ENCODE peak calls at places on chromosomes 7 and 10, in six cellular contexts. K is HS-27A, A is heart right ventricle, B is sigmoid colon, U is iPS DF 6.9, F is LoVo. E is an unnamed sample.
A peak's percentile ranks its signal among the peaks of the same experiment; 100 is the strongest.

GRCh38 chr10:61439058-61439607 is 14.0 kb downstream of the TMEM26 start:
- DNase-seq in U (no peak), K (no peak), A (no peak), B (no peak), F (no peak), E (no peak)

GRCh38 chr7:99380823-99381663 is 6.5 kb downstream of the ARPC1B start:
- DNase-seq in K (no peak), F (no peak), A (no peak), U (no peak), B (no peak), E (no peak)

GRCh38 chr7:139914306-139914747 is 85.3 kb downstream of the TBXAS1 start:
- DNase-seq in K (no peak), A (no peak), F (no peak), B (no peak), U (no peak), E (no peak)

GRCh38 chr7:31695856-31696255 is 8.8 kb downstream of the PPP1R17 start:
- DNase-seq in F (no peak), U (no peak), B (no peak), A (no peak), K (no peak), E (no peak)

GRCh38 chr7:110502893-110503465 is 587.9 kb upstream of the LRRN3 start:
- DNase-seq in F (no peak), K (no peak), U (no peak), A (no peak), B (no peak), E (no peak)

GRCh38 chr10:132662186-132662920 is 123.6 kb downstream of the NKX6-2 start:
- DNase-seq in A (no peak), B (no peak), F (no peak), K (no peak), U (no peak), E (no peak)

GRCh38 chr7:157276091-157276561 is 60.7 kb upstream of the DNAJB6 start:
- DNase-seq in F (no peak), B (peak; percentile 55), A (no peak), K (no peak), U (no peak), E (no peak)

GRCh38 chr7:140661124-140661523 is 11.6 kb upstream of the ADCK2 start:
- DNase-seq in K (no peak), F (no peak), U (no peak), A (no peak), B (no peak), E (no peak)

GRCh38 chr7:80053098-80053497 is 81.5 kb upstream of the GNAI1 start:
- DNase-seq in K (no peak), A (no peak), B (no peak), U (no peak), F (no peak), E (no peak)

GRCh38 chr7:11473807-11474424 is 358.1 kb downstream of the THSD7A start:
- DNase-seq in F (no peak), B (no peak), A (no peak), K (no peak), U (no peak), E (no peak)

GRCh38 chr7:50685445-50686070 is 97.1 kb downstream of the GRB10 start:
- DNase-seq in K (no peak), B (no peak), A (no peak), F (no peak), U (no peak), E (no peak)

GRCh38 chr7:55026867-55027490 is 8.2 kb downstream of the EGFR start:
- DNase-seq in F (no peak), A (no peak), B (no peak), K (no peak), U (no peak), E (no peak)

GRCh38 chr7:127588697-127589482 is 679 bp downstream of the ARF5 start:
- DNase-seq in K (no peak), U (no peak), F (peak; percentile 68), A (peak; percentile 45), B (peak; percentile 80), E (peak; percentile 54)

GRCh38 chr10:127374901-127375300 is 174.2 kb upstream of the NPS start:
- DNase-seq in A (no peak), U (no peak), F (no peak), K (no peak), B (no peak), E (no peak)

GRCh38 chr10:34850558-34850957 is 35.5 kb upstream of the PARD3 start:
- DNase-seq in U (no peak), A (no peak), B (no peak), K (no peak), F (no peak), E (no peak)

GRCh38 chr7:30238721-30239441 is 45.5 kb upstream of the ZNRF2 start:
- DNase-seq in K (peak; percentile 24), U (no peak), F (peak; percentile 52), A (peak; percentile 36), B (peak; percentile 70), E (no peak)

E was measured in iPS DF 19.7.